ENCODE peak calls at places on chromosomes 6 and 20, in five cellular contexts. D is prostate gland, S is ovary, I is breast epithelium, T is stomach. K is an unnamed sample.

GRCh38 chr20:43981535-43981934 is 66.9 kb downstream of the TOX2 start:
- DNase-seq in D (no peak), S (no peak), I (no peak), T (no peak), K (no peak)

GRCh38 chr6:111080713-111081112 is 6.6 kb upstream of the SLC16A10 start:
- DNase-seq in D (no peak), S (no peak), I (no peak), T (peak), K (no peak)

GRCh38 chr6:31822038-31822821 is 5.3 kb upstream of the HSPA1B start:
- DNase-seq in D (peak), S (peak), I (peak), T (peak), K (peak)

GRCh38 chr20:58828141-58828540 is 22.6 kb downstream of the GNAS-AS1 start:
- DNase-seq in D (no peak), S (no peak), I (no peak), T (no peak), K (no peak)

GRCh38 chr6:44738652-44739141 is 351.2 kb downstream of the CDC5L start:
- DNase-seq in D (no peak), S (no peak), I (no peak), T (no peak), K (no peak)

GRCh38 chr20:50995506-50995905 is 27.4 kb downstream of the KCNG1 start:
- DNase-seq in D (no peak), S (no peak), I (no peak), T (no peak), K (no peak)

GRCh38 chr6:3561745-3562144 is 104.9 kb upstream of the SLC22A23 start:
- DNase-seq in D (no peak), S (no peak), I (no peak), T (no peak), K (no peak)

GRCh38 chr6:88567696-88568095 is 395.7 kb downstream of the RNGTT start:
- DNase-seq in D (no peak), S (no peak), I (no peak), T (no peak), K (no peak)

GRCh38 chr6:121885399-121886152 is 450.1 kb downstream of the GJA1 start:
- DNase-seq in D (no peak), S (no peak), I (no peak), T (no peak), K (no peak)

GRCh38 chr6:96299525-96299924 is 222.1 kb upstream of the UFL1 start:
- DNase-seq in D (no peak), S (no peak), I (no peak), T (no peak), K (no peak)

GRCh38 chr6:166997768-166998255 is 1.4 kb upstream of the CEP43 start:
- DNase-seq in D (peak), S (peak), I (peak), T (peak), K (no peak)

GRCh38 chr6:795046-795445 is 102.1 kb upstream of the EXOC2 start:
- DNase-seq in D (no peak), S (no peak), I (no peak), T (no peak), K (no peak)

GRCh38 chr6:53103993-53104675 is 38.9 kb downstream of the FBXO9 start:
- DNase-seq in D (no peak), S (no peak), I (no peak), T (no peak), K (no peak)

GRCh38 chr20:3803289-3803688 is 7.2 kb downstream of the CDC25B start:
- DNase-seq in D (no peak), S (no peak), I (no peak), T (no peak), K (no peak)

GRCh38 chr20:51005214-51005613 is 17.7 kb downstream of the KCNG1 start:
- DNase-seq in D (no peak), S (no peak), I (no peak), T (no peak), K (no peak)

GRCh38 chr6:40587240-40588069 is at the start of gene LRFN2:
- DNase-seq in D (peak), S (peak), I (peak), T (peak), K (peak)

GRCh38 chr6:147209762-147210449 is 5.7 kb downstream of the STXBP5 start:
- DNase-seq in D (no peak), S (no peak), I (no peak), T (no peak), K (no peak)

GRCh38 chr6:147204843-147205311 is 660 bp downstream of the STXBP5 start:
- DNase-seq in D (no peak), S (no peak), I (no peak), T (no peak), K (no peak)

GRCh38 chr6:147205690-147206600 is 1.7 kb downstream of the STXBP5 start:
- DNase-seq in D (no peak), S (no peak), I (no peak), T (no peak), K (no peak)

GRCh38 chr6:147207851-147208754 is 3.9 kb downstream of the STXBP5 start:
- DNase-seq in D (no peak), S (no peak), I (no peak), T (no peak), K (no peak)

DNA sequence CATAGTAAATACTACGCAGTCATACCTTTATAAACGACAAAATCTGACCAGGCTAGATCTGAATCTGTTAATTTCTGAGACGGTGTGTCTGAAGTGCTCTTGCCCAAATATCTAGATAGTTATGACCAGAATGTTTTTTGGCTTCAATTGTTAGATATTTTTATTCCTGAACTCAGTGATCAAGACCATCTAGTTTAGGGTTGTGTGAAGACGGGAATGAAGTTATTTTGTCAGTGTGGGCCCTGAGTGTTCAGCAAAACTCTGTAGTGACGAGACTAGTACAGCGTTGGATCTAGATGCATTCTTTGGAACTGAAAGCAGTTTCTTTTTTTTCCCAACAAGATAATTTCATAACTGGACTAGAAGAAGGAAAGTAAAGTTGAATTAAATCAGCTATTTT is 3.1 kb downstream of the STXBP5 start:
- DNase-seq in D (no peak), S (no peak), I (no peak), T (no peak), K (no peak)
- TF ChIP-seq POLR2A in D (no peak), S (no peak), I (no peak), T (no peak), K (no peak)

DNA sequence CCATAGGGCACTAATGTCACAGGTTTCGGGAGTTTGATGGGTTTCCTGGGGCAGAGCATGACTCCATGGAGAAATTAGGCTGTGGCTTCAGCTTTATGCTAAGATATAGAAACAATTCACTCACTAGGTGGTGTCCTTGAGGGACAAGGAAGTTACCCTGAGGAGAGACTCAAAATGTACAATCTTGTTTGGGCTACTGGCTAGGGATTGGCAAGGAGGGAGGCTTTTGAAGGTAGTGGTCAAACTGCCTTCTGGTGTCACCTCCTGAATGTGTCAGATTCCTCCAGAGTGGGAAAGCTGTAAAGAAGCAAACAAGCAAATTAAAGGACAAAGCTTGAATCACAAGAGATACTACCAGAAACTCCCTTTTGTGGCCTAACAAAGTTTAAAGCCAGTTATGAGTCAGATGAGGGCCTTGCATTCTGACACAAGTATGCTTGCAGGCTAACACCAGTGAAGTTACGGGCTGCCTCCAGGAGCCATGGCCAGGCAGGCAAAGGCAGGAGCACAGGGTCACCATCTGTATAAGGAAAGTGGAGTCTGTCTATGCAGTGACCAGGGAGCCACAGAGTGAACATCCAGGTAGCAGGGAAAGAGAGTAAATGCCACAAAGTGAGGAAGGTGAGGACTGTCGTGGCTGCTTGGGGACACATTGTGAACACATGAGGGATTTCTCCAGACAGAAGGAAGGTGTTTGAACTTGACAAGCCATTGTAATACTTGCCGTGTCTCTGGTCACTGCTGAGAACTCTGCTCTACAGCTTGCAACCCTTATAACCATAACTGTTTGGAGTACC is 107.7 kb upstream of the DTNBP1 start:
- DNase-seq in D (no peak), S (no peak), I (no peak), T (no peak), K (no peak)
- TF ChIP-seq CTCF in D (no peak), S (no peak), I (no peak), T (no peak), K (no peak)

DNA sequence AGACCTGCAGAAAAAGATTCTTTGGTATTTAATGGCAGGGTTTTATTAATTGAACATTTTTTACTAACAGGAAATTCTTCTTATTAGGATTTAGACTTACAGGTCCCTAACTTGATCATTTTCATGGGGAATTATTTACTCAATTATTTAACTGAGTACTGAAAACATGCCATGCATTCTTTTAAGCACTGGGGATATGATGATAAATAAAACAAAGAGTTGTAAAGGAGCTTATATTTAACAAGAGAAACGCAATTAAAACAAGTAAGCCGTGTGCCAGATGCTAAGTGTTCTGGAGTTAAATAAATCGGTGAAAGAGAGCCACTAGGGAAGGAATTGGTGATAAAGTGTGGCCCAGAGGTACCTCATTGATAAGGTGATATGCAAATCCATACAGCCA is 214.2 kb upstream of the HTR1E start:
- DNase-seq in D (no peak), S (no peak), I (no peak), T (no peak), K (no peak)
- H3K4me3 ChIP-seq in D (no peak), S (no peak), I (no peak), T (no peak), K (no peak)

GRCh38 chr20:35539756-35540212 is 2.1 kb upstream of the ERGIC3 start:
- DNase-seq in D (no peak), S (no peak), I (no peak), T (peak), K (no peak)

GRCh38 chr20:35541118-35541782 is 628 bp upstream of the ERGIC3 start:
- DNase-seq in D (no peak), S (no peak), I (no peak), T (no peak), K (no peak)

GRCh38 chr20:35544436-35544835 is 2.6 kb downstream of the ERGIC3 start:
- DNase-seq in D (no peak), S (no peak), I (no peak), T (no peak), K (no peak)

GRCh38 chr20:35542990-35543389 is 1.1 kb downstream of the ERGIC3 start:
- DNase-seq in D (no peak), S (no peak), I (no peak), T (no peak), K (no peak)

GRCh38 chr20:35541783-35542662 is at the start of gene ERGIC3:
- DNase-seq in D (peak), S (peak), I (peak), T (peak), K (peak)
- TF ChIP-seq POLR2A in D (peak), S (peak), I (peak), T (no peak), K (no peak)